ENCODE peak calls at places on chromosomes 13 and 19, in nine cellular contexts. Q is astrocyte of the spinal cord, J is pancreas, O is tibial nerve, S is WTC11, A is tibial artery, E is BJ, Y is neural progenitor cell, K is IMR-90. F is an unnamed sample.

GRCh38 chr13:90538063-90538462 is 809.4 kb upstream of the MIR17HG start:
- DNase-seq in Y (no peak), O (no peak), E (no peak), J (no peak), S (no peak), K (no peak), Q (no peak), A (no peak), F (no peak)

GRCh38 chr19:33699754-33700407 is 78.1 kb downstream of the CHST8 start:
- DNase-seq in E (no peak), S (no peak), Q (no peak), K (no peak), A (no peak), J (no peak), O (no peak), Y (no peak), F (no peak)

GRCh38 chr13:80084086-80084676 is 256.7 kb downstream of the SPRY2 start:
- DNase-seq in J (no peak), Q (peak), S (no peak), K (peak), E (peak), A (no peak), O (no peak), Y (no peak), F (no peak)

GRCh38 chr13:23322353-23323336 is 110.9 kb downstream of the SACS start:
- DNase-seq in Y (no peak), E (no peak), A (no peak), K (peak), J (no peak), Q (no peak), O (no peak), S (no peak), F (no peak)

GRCh38 chr19:15964231-15964630 is 15.4 kb downstream of the OR10H4 start:
- DNase-seq in Q (no peak), E (no peak), Y (no peak), A (no peak), K (no peak), J (no peak), O (no peak), S (no peak), F (no peak)

GRCh38 chr13:45468676-45469075 is 3.9 kb downstream of the COG3 start:
- DNase-seq in O (no peak), Q (no peak), A (no peak), J (no peak), S (no peak), Y (no peak), K (no peak), E (no peak), F (no peak)

GRCh38 chr13:113671066-113672001 is 4.3 kb downstream of the GRK1 start:
- DNase-seq in Q (no peak), S (peak), E (no peak), Y (no peak), K (no peak), J (no peak), A (peak), O (no peak), F (no peak)

GRCh38 chr13:114077121-114077937 is 55.1 kb downstream of the RASA3 start:
- DNase-seq in J (no peak), E (no peak), K (no peak), A (peak), Q (no peak), O (no peak), Y (no peak), S (no peak), F (no peak)

GRCh38 chr19:29715695-29716581 is 877 bp upstream of the C19orf12 start:
- DNase-seq in J (no peak), E (no peak), A (no peak), K (no peak), Y (no peak), Q (peak), S (no peak), O (no peak), F (no peak)

GRCh38 chr13:24684600-24684998 is 4.4 kb downstream of the ATP12A start:
- DNase-seq in Y (no peak), J (no peak), O (no peak), K (no peak), A (no peak), E (no peak), S (no peak), Q (peak), F (no peak)

GRCh38 chr19:10936661-10937084 is 8.1 kb downstream of the TIMM29 start:
- DNase-seq in K (peak), S (peak), J (peak), O (peak), Y (peak), A (no peak), Q (peak), E (peak), F (peak)

DNA sequence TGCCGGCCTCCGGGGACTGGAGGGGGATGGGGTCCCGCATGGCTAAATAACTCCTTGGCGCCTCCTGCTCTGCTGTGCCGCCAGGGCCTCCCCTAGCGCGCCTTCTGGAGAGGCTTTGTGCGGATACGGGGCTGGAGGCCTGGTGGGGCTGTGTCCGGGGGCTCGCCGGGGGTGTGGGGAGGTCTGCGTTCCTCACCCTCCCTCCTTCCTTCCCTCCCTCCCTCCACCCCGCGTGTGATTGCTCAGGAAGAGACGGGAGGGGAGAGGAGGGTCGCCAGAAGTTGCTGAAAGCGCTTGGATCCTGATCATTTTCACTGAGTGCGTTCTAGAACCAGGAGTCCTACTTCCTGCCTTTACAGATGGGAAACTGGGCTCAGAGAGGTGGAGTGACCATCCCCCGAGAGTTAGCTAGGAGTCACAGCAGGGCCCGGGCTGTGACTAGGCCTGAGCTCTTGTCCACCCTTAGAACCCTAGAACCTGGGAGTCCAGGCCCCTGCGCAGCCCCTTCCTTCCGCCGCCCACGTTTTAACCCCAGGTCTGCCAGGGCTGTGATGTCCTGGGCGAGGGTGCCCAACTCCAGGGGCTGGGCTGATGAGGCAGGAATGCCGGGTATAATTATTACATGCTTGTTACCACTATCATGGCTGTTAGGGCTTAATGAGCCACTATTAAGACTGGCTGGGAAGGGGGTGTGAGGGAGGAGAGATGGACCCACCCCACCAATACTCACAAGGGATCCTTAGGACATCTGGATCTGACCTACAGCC is 782 bp upstream of the JUND start:
- DNase-seq in S (no peak), O (no peak), E (no peak), Y (peak), A (peak), J (no peak), K (no peak), Q (no peak), F (peak)
- TF ChIP-seq CTCF in S (no peak), O (no peak), E (peak), Y (no peak), A (no peak), J (no peak), K (peak), Q (peak), F (no peak)

GRCh38 chr19:19214892-19215291 is 3.1 kb downstream of the NCAN start:
- DNase-seq in A (no peak), E (no peak), Q (peak), K (peak), Y (peak), J (no peak), S (peak), O (no peak), F (peak)

GRCh38 chr19:19218911-19219310 is 7.2 kb downstream of the NCAN start:
- DNase-seq in O (no peak), J (no peak), S (no peak), E (no peak), Q (no peak), A (no peak), K (no peak), Y (no peak), F (no peak)

GRCh38 chr19:19213822-19214558 is 2.2 kb downstream of the NCAN start:
- DNase-seq in Y (peak), O (no peak), K (no peak), A (no peak), J (no peak), Q (no peak), S (peak), E (no peak), F (no peak)

GRCh38 chr19:19215792-19216191 is 4.0 kb downstream of the NCAN start:
- DNase-seq in K (no peak), E (no peak), A (no peak), Q (no peak), S (no peak), O (no peak), J (no peak), Y (no peak), F (no peak)

DNA sequence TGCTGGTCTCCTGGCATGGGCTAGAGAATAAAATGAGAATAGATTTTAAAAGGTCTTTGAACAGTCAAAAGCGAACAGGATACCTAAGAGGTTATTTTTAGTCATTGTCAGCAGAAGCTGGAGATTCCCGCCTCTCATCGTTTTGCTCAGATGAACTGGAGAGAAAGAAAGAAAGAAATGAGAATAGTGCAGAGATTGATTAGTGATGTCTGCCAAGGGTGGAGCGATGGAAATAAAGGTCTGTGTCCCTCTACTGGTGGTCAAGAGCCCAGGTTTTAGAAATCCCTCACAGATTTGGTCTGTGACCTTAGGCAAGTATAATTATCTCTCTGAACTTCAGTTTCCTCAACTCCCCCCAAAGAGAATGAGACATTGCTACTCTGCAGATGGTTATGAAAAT is 5.4 kb downstream of the NCAN start:
- DNase-seq in K (peak), E (no peak), Y (no peak), Q (peak), S (no peak), J (no peak), A (no peak), O (no peak), F (no peak)
- TF ChIP-seq CTCF in K (no peak), E (no peak), Y (peak), Q (peak), S (no peak), J (no peak), A (no peak), O (no peak), F (no peak)

DNA sequence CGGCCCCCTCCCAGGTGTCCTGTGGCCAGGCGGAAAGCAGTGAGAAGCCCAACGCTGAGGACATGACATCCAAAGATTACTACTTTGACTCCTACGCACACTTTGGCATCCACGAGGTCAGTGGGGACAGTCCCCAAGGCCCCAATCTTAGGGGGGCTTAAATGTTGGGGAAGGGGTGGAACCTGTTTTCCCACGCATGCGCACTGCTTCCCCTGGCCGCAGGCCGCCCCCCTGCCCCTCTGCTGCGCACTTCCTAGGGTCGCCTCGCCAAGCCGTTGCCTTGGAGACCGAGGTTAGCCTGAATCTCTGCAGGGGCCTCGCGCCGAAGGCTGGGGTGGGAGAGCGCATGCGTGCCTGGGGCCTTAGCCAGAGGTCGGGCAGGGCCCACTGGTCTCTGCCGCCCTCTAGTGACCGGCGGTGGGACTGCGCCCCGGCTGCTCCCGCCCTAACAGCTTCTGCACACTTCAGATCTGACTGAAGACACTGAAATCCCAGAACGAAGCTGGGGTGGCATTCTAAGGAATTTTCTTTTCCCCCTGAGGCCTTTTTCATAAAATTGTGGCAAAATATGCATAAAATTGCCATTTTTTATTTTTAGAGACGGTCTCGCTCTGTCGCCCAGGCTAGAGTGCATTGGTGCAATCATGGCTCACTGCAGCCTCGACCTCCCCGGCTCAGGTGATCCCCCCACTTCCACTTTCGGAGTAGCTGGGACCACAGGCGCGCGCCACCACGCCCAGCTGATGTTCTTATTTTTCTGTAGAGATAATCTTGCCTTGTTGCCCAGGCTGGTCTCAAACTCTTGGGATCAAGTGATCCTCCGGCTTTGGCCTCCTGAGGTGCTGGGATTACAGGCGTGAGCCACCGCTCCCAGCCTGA is 3.6 kb downstream of the PRMT1 start:
- DNase-seq in S (peak), E (no peak), Q (peak), K (peak), O (peak), Y (peak), A (peak), J (peak), F (peak)
- TF ChIP-seq CTCF in S (peak), E (peak), Q (peak), K (peak), O (peak), Y (peak), A (peak), J (peak), F (peak)

GRCh38 chr19:31461814-31462539 is 112.7 kb upstream of the TSHZ3 start:
- DNase-seq in S (no peak), A (no peak), E (no peak), Y (no peak), J (no peak), Q (no peak), O (no peak), K (no peak), F (no peak)
- TF ChIP-seq CTCF in S (no peak), A (no peak), E (peak), Y (no peak), J (no peak), Q (peak), O (no peak), K (no peak), F (no peak)

GRCh38 chr19:2544576-2545415 is 68.9 kb downstream of the GADD45B start:
- DNase-seq in Q (no peak), O (no peak), A (peak), K (no peak), Y (no peak), E (no peak), J (no peak), S (peak), F (no peak)

GRCh38 chr19:2540646-2541454 is 64.9 kb downstream of the GADD45B start:
- DNase-seq in K (peak), O (peak), S (peak), E (peak), A (peak), Y (peak), J (peak), Q (peak), F (peak)

GRCh38 chr19:2546128-2547032 is 70.5 kb downstream of the GADD45B start:
- DNase-seq in S (peak), A (peak), O (peak), E (no peak), J (peak), K (no peak), Y (peak), Q (peak), F (peak)

GRCh38 chr19:2542341-2543069 is 66.6 kb downstream of the GADD45B start:
- DNase-seq in Q (no peak), S (peak), K (peak), O (no peak), A (no peak), Y (no peak), J (no peak), E (no peak), F (no peak)

DNA sequence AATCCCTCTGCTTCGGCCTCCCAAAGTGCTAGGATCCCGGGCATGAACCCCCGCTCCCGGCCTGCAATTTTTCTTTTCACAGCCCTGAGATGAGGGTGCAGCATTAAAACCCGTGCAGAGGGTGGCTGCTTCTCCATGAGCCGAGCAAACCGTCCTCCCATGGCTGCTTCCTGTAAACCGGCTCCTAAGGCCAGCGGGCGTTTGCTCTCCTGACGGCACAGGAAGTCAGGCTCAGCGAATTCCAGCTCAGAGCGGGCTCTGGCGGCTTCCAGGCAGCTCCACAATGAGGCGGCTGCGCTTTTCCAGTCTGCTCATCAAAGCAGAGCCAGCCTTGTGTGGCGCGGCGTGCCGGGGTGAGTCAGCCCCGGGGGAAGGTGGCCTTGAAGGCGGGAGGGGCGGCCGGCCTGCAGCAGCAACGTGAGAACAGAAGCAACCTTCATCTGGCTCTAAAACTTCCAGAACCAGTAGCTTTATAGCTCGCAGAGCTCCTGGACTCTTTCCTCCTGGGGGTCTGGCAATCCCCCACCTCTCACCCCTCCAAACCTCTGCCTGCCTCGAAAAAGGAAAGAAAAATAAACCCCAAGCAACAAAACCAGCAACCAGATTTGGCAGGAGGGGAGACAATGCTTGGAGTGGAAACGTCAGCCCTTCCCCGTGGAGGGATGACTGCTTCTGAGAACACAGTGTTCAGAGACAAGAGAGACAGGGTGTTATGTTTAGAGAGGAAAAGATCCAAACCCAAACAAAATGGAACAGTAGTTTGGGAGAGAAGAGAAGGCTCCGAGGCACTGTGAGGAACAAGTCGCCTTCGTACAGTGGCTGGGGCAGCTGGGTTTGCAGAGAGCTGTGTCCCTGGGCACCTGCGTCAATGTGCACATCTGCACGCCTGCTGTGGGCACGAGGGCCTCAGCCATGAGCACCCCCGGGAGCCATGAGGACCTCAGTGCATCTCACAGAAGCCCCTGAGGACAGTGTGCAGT is 67.8 kb downstream of the GADD45B start:
- DNase-seq in K (peak), O (peak), S (peak), E (peak), Y (peak), J (peak), Q (peak), A (peak), F (peak)
- TF ChIP-seq CTCF in K (peak), O (no peak), S (no peak), E (peak), Y (no peak), J (no peak), Q (peak), A (no peak), F (no peak)

F was measured in Calu3.